ENCODE peak calls at places on chromosome 11, in seven cellular contexts. Z is cardiac muscle cell, T is astrocyte of the spinal cord, X is AG09309, A is fibroblast of lung, R is GM20000, B is progenitor cell of endocrine pancreas. E is an unnamed sample.

GRCh38 chr11:70191495-70192140 is 11.5 kb upstream of the FADD start:
- DNase-seq in A (peak), X (no peak), T (peak), R (peak), B (peak), Z (peak), E (peak)

GRCh38 chr11:122853971-122854446 is 15.7 kb downstream of the CRTAM start:
- DNase-seq in A (peak), R (peak), X (peak), B (peak), T (peak), Z (peak), E (peak)

GRCh38 chr11:134132808-134133207 is 63.9 kb downstream of the JAM3 start:
- DNase-seq in X (no peak), R (no peak), A (no peak), T (no peak), B (no peak), Z (no peak), E (no peak)

GRCh38 chr11:65493367-65494176 is 5.3 kb upstream of the MALAT1 start:
- DNase-seq in B (no peak), R (no peak), Z (peak), X (peak), A (peak), T (peak), E (no peak)

GRCh38 chr11:121961228-121961860 is 154.7 kb downstream of the BLID start:
- DNase-seq in R (no peak), Z (peak), A (no peak), B (no peak), T (no peak), X (no peak), E (no peak)

GRCh38 chr11:12704049-12704448 is 29.8 kb downstream of the TEAD1 start:
- DNase-seq in X (no peak), R (no peak), A (peak), B (no peak), T (peak), Z (peak), E (no peak)

GRCh38 chr11:64759722-64760719 is at the start of gene PYGM:
- DNase-seq in A (peak), T (no peak), X (no peak), R (peak), Z (peak), B (no peak), E (no peak)

GRCh38 chr11:45457649-45458048 is 171.5 kb upstream of the SYT13 start:
- DNase-seq in T (peak), R (no peak), A (peak), X (peak), Z (peak), B (no peak), E (no peak)

GRCh38 chr11:17894929-17895658 is 117.8 kb downstream of the SERGEF start:
- DNase-seq in R (no peak), B (no peak), A (peak), T (no peak), X (no peak), Z (peak), E (no peak)

GRCh38 chr11:8942518-8943066 is at the start of gene ASCL3:
- DNase-seq in R (no peak), A (no peak), Z (no peak), B (no peak), T (no peak), X (no peak), E (no peak)

GRCh38 chr11:68044145-68044813 is 5.5 kb downstream of the TCIRG1 start:
- DNase-seq in T (no peak), A (no peak), Z (no peak), R (peak), B (no peak), X (no peak), E (no peak)

GRCh38 chr11:86160546-86161149 is 83.9 kb upstream of the EED start:
- DNase-seq in B (no peak), A (no peak), R (no peak), X (no peak), Z (no peak), T (no peak), E (no peak)

GRCh38 chr11:74925281-74925680 is 23.6 kb downstream of the XRRA1 start:
- DNase-seq in R (no peak), A (no peak), T (peak), B (no peak), Z (no peak), X (peak), E (no peak)

GRCh38 chr11:46916669-46917108 is 1.7 kb downstream of the LRP4 start:
- DNase-seq in Z (peak), B (peak), X (no peak), R (peak), T (peak), A (peak), E (peak)

GRCh38 chr11:45324459-45324858 is 38.3 kb upstream of the SYT13 start:
- DNase-seq in B (no peak), R (no peak), Z (no peak), X (no peak), T (no peak), A (no peak), E (no peak)

GRCh38 chr11:114326776-114327175 is 30.6 kb downstream of the NNMT start:
- DNase-seq in R (no peak), T (no peak), B (no peak), A (no peak), X (no peak), Z (no peak), E (no peak)

GRCh38 chr11:114082767-114083181 is 23.3 kb downstream of the ZBTB16 start:
- DNase-seq in T (peak), A (no peak), R (no peak), X (no peak), B (no peak), Z (peak), E (no peak)

GRCh38 chr11:16780698-16781550 is 42.5 kb downstream of the C11orf58 start:
- DNase-seq in X (no peak), T (no peak), A (no peak), R (no peak), Z (no peak), B (no peak), E (no peak)

GRCh38 chr11:58905716-58906547 is 33.4 kb upstream of the GLYATL1 start:
- DNase-seq in R (no peak), T (peak), A (peak), X (peak), B (peak), Z (peak), E (peak)

GRCh38 chr11:66546966-66547661 is 411 bp downstream of the ACTN3 start:
- DNase-seq in T (no peak), B (no peak), Z (no peak), R (peak), A (no peak), X (no peak), E (no peak)

GRCh38 chr11:93653080-93653479 is 8.4 kb upstream of the CEP295 start:
- DNase-seq in Z (no peak), X (no peak), B (no peak), R (no peak), A (no peak), T (no peak), E (no peak)

GRCh38 chr11:39910087-39910486 is 1549.4 kb downstream of the LRRC4C start:
- DNase-seq in X (no peak), R (no peak), A (no peak), B (no peak), Z (no peak), T (no peak), E (no peak)

GRCh38 chr11:116692318-116693106 is 80.3 kb downstream of the BUD13 start:
- DNase-seq in A (no peak), T (no peak), X (no peak), R (no peak), B (no peak), Z (no peak), E (no peak)

GRCh38 chr11:125553357-125553756 is 15.9 kb upstream of the EI24 start:
- DNase-seq in B (no peak), X (no peak), A (no peak), R (no peak), T (no peak), Z (no peak), E (no peak)

DNA sequence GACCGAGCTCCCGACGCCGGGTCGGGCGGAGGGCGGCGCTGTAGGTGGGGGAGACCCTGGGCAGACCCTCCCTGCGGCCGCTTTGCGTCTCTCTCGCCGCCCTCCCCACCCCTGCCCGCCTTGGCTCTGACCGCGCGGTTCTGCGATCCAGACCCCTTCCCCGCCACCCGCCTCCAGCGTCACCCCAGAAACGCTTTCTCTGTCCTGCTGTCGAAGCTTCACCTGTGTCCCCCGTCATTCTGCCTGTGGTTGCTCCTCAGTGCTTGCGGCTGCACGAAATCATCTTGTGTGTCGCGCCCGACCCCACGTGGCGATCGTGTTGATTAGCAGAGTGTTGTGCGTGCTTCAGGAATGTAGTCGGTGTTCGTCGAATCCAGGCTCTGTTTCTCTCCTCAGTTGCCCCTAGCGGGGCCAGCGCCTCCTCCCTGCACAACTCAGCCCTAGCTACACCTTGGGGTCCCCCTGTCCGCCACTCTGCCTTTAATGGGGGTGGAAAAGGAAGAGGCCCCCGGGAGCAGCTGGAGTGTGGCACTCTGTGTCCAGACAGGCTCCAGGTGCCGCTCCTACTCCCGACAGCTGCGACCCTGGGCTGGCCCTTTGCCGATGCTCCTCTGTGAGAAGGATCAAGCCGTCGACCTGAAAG is 851 bp downstream of the PTDSS2 start:
- DNase-seq in Z (peak), T (peak), R (peak), A (peak), X (no peak), B (peak), E (no peak)
- TF ChIP-seq CTCF in Z (no peak), T (peak), R (no peak), A (no peak), X (peak), B (peak), E (no peak)

GRCh38 chr11:108614086-108614485 is 20.5 kb upstream of the EXPH5 start:
- DNase-seq in A (no peak), T (no peak), Z (no peak), R (no peak), B (no peak), X (no peak), E (no peak)
- TF ChIP-seq CTCF in A (no peak), T (no peak), Z (no peak), R (no peak), B (no peak), X (no peak), E (no peak)

GRCh38 chr11:132586801-132587200 is 945.5 kb downstream of the OPCML start:
- DNase-seq in R (no peak), T (peak), X (peak), Z (peak), A (peak), B (no peak), E (no peak)
- TF ChIP-seq CTCF in R (no peak), T (no peak), X (no peak), Z (no peak), A (no peak), B (no peak), E (no peak)

GRCh38 chr11:102933627-102934026 is 21.9 kb downstream of the MMP13 start:
- DNase-seq in T (no peak), X (no peak), A (no peak), Z (no peak), B (no peak), R (no peak), E (no peak)

GRCh38 chr11:102936864-102937509 is 18.5 kb downstream of the MMP13 start:
- DNase-seq in T (no peak), B (no peak), X (no peak), A (no peak), R (no peak), Z (no peak), E (no peak)

GRCh38 chr11:102934735-102935134 is 20.8 kb downstream of the MMP13 start:
- DNase-seq in X (no peak), R (no peak), Z (no peak), A (no peak), B (no peak), T (no peak), E (no peak)

GRCh38 chr11:102932678-102933077 is 22.9 kb downstream of the MMP13 start:
- DNase-seq in T (no peak), B (no peak), X (no peak), Z (no peak), R (no peak), A (no peak), E (no peak)

DNA sequence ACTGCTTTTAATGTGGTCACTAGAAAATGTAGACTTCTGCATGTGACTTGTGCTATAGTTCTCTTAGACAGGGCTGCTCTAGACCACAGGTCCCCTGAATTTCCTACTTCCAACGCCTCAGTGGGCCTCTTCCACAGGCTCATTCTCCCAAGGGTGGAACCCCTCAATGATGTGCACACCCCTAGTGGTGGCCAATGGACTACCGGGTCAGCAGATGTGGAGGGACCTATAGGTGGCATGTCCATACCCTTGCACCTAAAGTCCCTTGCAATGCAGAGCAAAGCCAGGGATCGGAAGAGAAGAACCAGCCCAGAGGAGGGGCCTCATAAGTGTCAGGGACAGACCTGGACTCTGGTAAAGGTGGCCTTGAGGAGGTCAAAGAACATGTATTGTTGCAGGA is 20.0 kb downstream of the MMP13 start:
- DNase-seq in B (no peak), R (no peak), T (no peak), A (no peak), Z (no peak), X (no peak), E (no peak)
- TF ChIP-seq CTCF in B (no peak), R (no peak), T (no peak), A (peak), Z (no peak), X (peak), E (no peak)

GRCh38 chr11:1457326-1457680 is 29.3 kb downstream of the MOB2 start:
- DNase-seq in B (no peak), X (no peak), T (no peak), A (no peak), Z (no peak), R (no peak), E (no peak)

GRCh38 chr11:1459219-1459575 is 27.4 kb downstream of the MOB2 start:
- DNase-seq in R (no peak), B (no peak), T (no peak), X (no peak), Z (no peak), A (no peak), E (no peak)

GRCh38 chr11:1459739-1460395 is 26.7 kb downstream of the MOB2 start:
- DNase-seq in A (peak), R (no peak), B (no peak), Z (no peak), T (no peak), X (no peak), E (no peak)

GRCh38 chr11:1457856-1458255 is 28.7 kb downstream of the MOB2 start:
- DNase-seq in R (no peak), T (no peak), X (no peak), Z (no peak), A (no peak), B (no peak), E (no peak)

DNA sequence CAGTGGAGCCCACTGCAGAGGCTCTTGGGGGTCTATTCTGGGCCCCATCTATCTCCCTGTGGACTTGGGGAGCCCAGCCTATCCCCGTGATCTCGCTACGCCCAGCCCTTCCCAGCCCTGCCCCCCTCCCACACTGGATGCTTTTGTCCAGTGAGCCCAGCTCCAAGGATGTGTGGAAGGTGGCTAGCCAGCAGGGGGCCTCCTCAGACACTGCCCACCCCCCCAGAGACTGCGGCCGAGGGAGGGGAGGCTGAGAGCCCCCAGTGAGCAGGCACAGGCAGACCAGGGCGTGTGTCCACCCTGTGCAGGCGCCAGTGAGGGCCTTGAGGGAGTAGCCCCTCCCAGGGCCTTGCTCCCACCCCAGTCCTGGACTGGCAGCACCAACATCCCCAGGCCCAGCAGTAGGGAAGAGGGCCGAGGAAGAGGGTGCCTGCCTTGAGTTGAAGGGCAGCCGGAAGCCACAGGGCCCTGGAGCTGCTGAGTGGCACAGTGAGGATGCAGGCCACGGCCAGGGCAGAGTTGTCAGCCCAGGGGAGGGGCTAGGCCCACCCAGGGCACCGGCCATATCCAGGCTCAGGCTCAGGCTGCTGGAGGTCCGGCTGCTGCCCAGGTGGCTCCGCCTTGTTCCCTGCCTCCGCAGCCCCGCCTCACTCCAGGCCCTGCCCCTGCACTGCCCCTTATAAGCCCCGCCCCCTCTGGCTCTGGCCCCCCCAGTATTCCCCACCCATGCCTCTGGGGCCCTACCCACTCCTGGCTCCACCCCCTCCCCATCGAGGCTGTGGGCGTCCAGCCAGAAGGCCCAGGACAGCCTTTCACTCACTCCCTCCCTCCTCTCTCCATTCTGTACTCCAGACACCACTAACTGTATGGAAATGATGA is 28.0 kb downstream of the MOB2 start:
- DNase-seq in R (no peak), X (no peak), B (no peak), Z (peak), A (peak), T (no peak), E (peak)
- TF ChIP-seq CTCF in R (no peak), X (peak), B (no peak), Z (peak), A (peak), T (peak), E (no peak)

GRCh38 chr11:77776455-77776854 is 44.1 kb downstream of the RSF1 start:
- DNase-seq in B (no peak), R (no peak), X (no peak), T (peak), Z (peak), A (peak), E (no peak)
- TF ChIP-seq CTCF in B (peak), R (no peak), X (peak), T (no peak), Z (peak), A (peak), E (peak)

GRCh38 chr11:48104562-48104924 is 112.1 kb upstream of the OR4B1 start:
- DNase-seq in A (no peak), Z (no peak), X (no peak), R (no peak), B (no peak), T (no peak), E (no peak)
- TF ChIP-seq CTCF in A (no peak), Z (no peak), X (no peak), R (no peak), B (no peak), T (no peak), E (no peak)